ENCODE peak calls at places on chromosomes 11 and 22, in nine cellular contexts. One of them, this sample, is unnamed.
A peak's percentile ranks its signal among the peaks of the same experiment; 100 is the strongest.

GRCh38 chr11:75924966-75925784 is 110.2 kb downstream of the UVRAG start:
- DNase-seq in endothelial cell of umbilical vein: peak; percentile 64
- DNase-seq in tibial nerve: no peak
- DNase-seq in body of pancreas: no peak
- DNase-seq in transverse colon: no peak
- DNase-seq in H1: no peak
- DNase-seq in A549: no peak
- DNase-seq in suprapubic skin: no peak
- DNase-seq in IMR-90: no peak
- DNase-seq in this sample: no peak

GRCh38 chr11:134634897-134635831 is 223.1 kb upstream of the B3GAT1 start:
- DNase-seq in suprapubic skin: no peak
- DNase-seq in body of pancreas: no peak
- DNase-seq in IMR-90: no peak
- DNase-seq in tibial nerve: no peak
- DNase-seq in A549: no peak
- DNase-seq in transverse colon: no peak
- DNase-seq in endothelial cell of umbilical vein: no peak
- DNase-seq in H1: no peak
- DNase-seq in this sample: no peak

GRCh38 chr22:26650722-26651421 is 6.5 kb upstream of the MIAT start:
- DNase-seq in endothelial cell of umbilical vein: no peak
- DNase-seq in tibial nerve: no peak
- DNase-seq in transverse colon: no peak
- DNase-seq in body of pancreas: no peak
- DNase-seq in suprapubic skin: no peak
- DNase-seq in A549: no peak
- DNase-seq in IMR-90: no peak
- DNase-seq in H1: no peak
- DNase-seq in this sample: no peak

GRCh38 chr11:61814242-61814957 is 2.4 kb downstream of the FADS1 start:
- DNase-seq in endothelial cell of umbilical vein: no peak
- DNase-seq in transverse colon: peak; percentile 34
- DNase-seq in body of pancreas: peak; percentile 56
- DNase-seq in H1: no peak
- DNase-seq in A549: no peak
- DNase-seq in tibial nerve: peak; percentile 28
- DNase-seq in IMR-90: no peak
- DNase-seq in suprapubic skin: no peak
- DNase-seq in this sample: no peak

GRCh38 chr11:11397043-11397415 is 44.0 kb upstream of the CSNK2A3 start:
- DNase-seq in suprapubic skin: no peak
- DNase-seq in IMR-90: peak; percentile 16
- DNase-seq in A549: no peak
- DNase-seq in body of pancreas: no peak
- DNase-seq in endothelial cell of umbilical vein: no peak
- DNase-seq in H1: no peak
- DNase-seq in transverse colon: no peak
- DNase-seq in tibial nerve: no peak
- DNase-seq in this sample: no peak

GRCh38 chr22:19933328-19934241 is 8.0 kb upstream of the COMT start:
- DNase-seq in H1: no peak
- DNase-seq in A549: no peak
- DNase-seq in body of pancreas: no peak
- DNase-seq in tibial nerve: no peak
- DNase-seq in IMR-90: no peak
- DNase-seq in suprapubic skin: no peak
- DNase-seq in transverse colon: no peak
- DNase-seq in endothelial cell of umbilical vein: no peak
- DNase-seq in this sample: no peak

GRCh38 chr22:49712195-49712791 is 115.4 kb downstream of the BRD1 start:
- DNase-seq in endothelial cell of umbilical vein: no peak
- DNase-seq in tibial nerve: no peak
- DNase-seq in body of pancreas: no peak
- DNase-seq in suprapubic skin: no peak
- DNase-seq in transverse colon: no peak
- DNase-seq in A549: no peak
- DNase-seq in IMR-90: no peak
- DNase-seq in H1: no peak
- DNase-seq in this sample: no peak

GRCh38 chr11:44785856-44786606 is 59.3 kb downstream of the TSPAN18 start:
- DNase-seq in tibial nerve: no peak
- DNase-seq in A549: peak; percentile 43
- DNase-seq in body of pancreas: no peak
- DNase-seq in endothelial cell of umbilical vein: no peak
- DNase-seq in suprapubic skin: peak; percentile 41
- DNase-seq in IMR-90: no peak
- DNase-seq in transverse colon: no peak
- DNase-seq in H1: no peak
- DNase-seq in this sample: no peak

GRCh38 chr11:126104420-126104819 is 41.8 kb upstream of the CDON start:
- DNase-seq in suprapubic skin: no peak
- DNase-seq in H1: peak; percentile 43
- DNase-seq in transverse colon: no peak
- DNase-seq in endothelial cell of umbilical vein: no peak
- DNase-seq in A549: no peak
- DNase-seq in tibial nerve: no peak
- DNase-seq in IMR-90: no peak
- DNase-seq in body of pancreas: no peak
- DNase-seq in this sample: no peak

DNA sequence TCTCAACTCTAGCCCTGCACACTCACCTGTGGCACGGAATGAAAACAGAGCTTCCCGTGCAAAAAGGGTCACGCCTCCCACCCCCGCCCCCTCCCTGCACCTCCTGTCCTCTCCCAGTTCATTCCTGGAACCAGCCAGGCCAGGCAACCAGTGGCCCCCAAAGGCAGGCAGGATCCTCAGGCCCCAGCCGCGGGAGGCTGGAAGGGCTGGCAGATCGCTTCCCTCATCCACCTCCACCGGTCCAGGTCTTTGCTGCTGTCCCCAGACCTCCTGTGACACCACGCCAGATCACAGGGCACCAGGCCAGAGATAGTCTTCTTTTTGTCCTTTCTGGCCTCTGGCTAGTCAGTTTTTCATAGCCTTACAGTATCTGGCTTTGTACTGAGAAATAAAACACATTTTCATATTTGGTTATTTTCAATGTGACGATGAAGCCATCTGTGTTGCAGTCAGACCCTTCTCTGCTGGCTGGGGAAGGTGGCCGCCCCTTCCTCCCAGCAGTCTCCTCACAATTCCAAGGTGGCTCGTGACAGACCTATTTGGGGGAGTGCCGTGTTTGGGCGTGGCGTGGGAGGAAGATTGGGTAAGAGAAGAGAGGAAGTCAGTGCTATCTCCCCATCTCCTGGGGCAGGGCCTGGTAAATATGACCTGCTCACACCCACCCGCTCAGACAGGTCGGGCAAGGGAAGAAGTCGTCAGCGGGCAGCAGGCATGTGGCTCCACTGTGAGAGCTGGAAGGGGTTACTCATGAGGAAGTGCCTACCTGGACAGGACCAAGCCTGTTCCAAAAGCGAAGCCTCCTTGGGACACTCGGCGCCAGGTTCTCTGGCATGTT is 9.1 kb downstream of the SSH3 start:
- DNase-seq in endothelial cell of umbilical vein: no peak
- DNase-seq in tibial nerve: no peak
- DNase-seq in body of pancreas: peak; percentile 38
- DNase-seq in transverse colon: peak; percentile 85
- DNase-seq in suprapubic skin: peak; percentile 85
- DNase-seq in IMR-90: no peak
- DNase-seq in H1: no peak
- DNase-seq in A549: no peak
- DNase-seq in this sample: peak; percentile 95
- TF ChIP-seq POLR2A in endothelial cell of umbilical vein: no peak
- TF ChIP-seq POLR2A in tibial nerve: no peak
- TF ChIP-seq POLR2A in body of pancreas: no peak
- TF ChIP-seq POLR2A in transverse colon: peak; percentile 55
- TF ChIP-seq POLR2A in suprapubic skin: no peak
- TF ChIP-seq POLR2A in IMR-90: no peak
- TF ChIP-seq POLR2A in H1: no peak
- TF ChIP-seq POLR2A in A549: no peak
- TF ChIP-seq POLR2A in this sample: no peak

GRCh38 chr11:73397468-73398131 is 21.4 kb downstream of the RELT start:
- DNase-seq in A549: no peak
- DNase-seq in H1: no peak
- DNase-seq in transverse colon: no peak
- DNase-seq in suprapubic skin: no peak
- DNase-seq in IMR-90: no peak
- DNase-seq in body of pancreas: no peak
- DNase-seq in endothelial cell of umbilical vein: no peak
- DNase-seq in tibial nerve: no peak
- DNase-seq in this sample: no peak
- TF ChIP-seq POLR2A in A549: no peak
- TF ChIP-seq POLR2A in H1: no peak
- TF ChIP-seq POLR2A in transverse colon: no peak
- TF ChIP-seq POLR2A in suprapubic skin: no peak
- TF ChIP-seq POLR2A in IMR-90: no peak
- TF ChIP-seq POLR2A in body of pancreas: no peak
- TF ChIP-seq POLR2A in endothelial cell of umbilical vein: no peak
- TF ChIP-seq POLR2A in tibial nerve: no peak
- TF ChIP-seq POLR2A in this sample: no peak

GRCh38 chr11:68051191-68052136 is 12.6 kb downstream of the TCIRG1 start:
- DNase-seq in IMR-90: no peak
- DNase-seq in suprapubic skin: peak; percentile 58
- DNase-seq in transverse colon: no peak
- DNase-seq in endothelial cell of umbilical vein: no peak
- DNase-seq in tibial nerve: no peak
- DNase-seq in body of pancreas: no peak
- DNase-seq in H1: no peak
- DNase-seq in A549: peak; percentile 3
- DNase-seq in this sample: no peak

GRCh38 chr11:68052137-68052873 is 13.5 kb downstream of the TCIRG1 start:
- DNase-seq in H1: no peak
- DNase-seq in tibial nerve: no peak
- DNase-seq in transverse colon: no peak
- DNase-seq in body of pancreas: no peak
- DNase-seq in endothelial cell of umbilical vein: no peak
- DNase-seq in A549: no peak
- DNase-seq in IMR-90: no peak
- DNase-seq in suprapubic skin: no peak
- DNase-seq in this sample: no peak

GRCh38 chr11:68056317-68057285 is 17.8 kb downstream of the TCIRG1 start:
- DNase-seq in tibial nerve: no peak
- DNase-seq in transverse colon: no peak
- DNase-seq in A549: no peak
- DNase-seq in body of pancreas: no peak
- DNase-seq in H1: no peak
- DNase-seq in suprapubic skin: no peak
- DNase-seq in IMR-90: no peak
- DNase-seq in endothelial cell of umbilical vein: no peak
- DNase-seq in this sample: no peak

GRCh38 chr11:68053117-68053516 is 14.3 kb downstream of the TCIRG1 start:
- DNase-seq in IMR-90: no peak
- DNase-seq in A549: no peak
- DNase-seq in H1: no peak
- DNase-seq in suprapubic skin: peak; percentile 63
- DNase-seq in tibial nerve: no peak
- DNase-seq in endothelial cell of umbilical vein: no peak
- DNase-seq in transverse colon: no peak
- DNase-seq in body of pancreas: no peak
- DNase-seq in this sample: no peak

GRCh38 chr11:68053981-68054812 is 15.4 kb downstream of the TCIRG1 start:
- DNase-seq in A549: no peak
- DNase-seq in tibial nerve: no peak
- DNase-seq in IMR-90: no peak
- DNase-seq in suprapubic skin: no peak
- DNase-seq in H1: no peak
- DNase-seq in transverse colon: no peak
- DNase-seq in endothelial cell of umbilical vein: no peak
- DNase-seq in body of pancreas: no peak
- DNase-seq in this sample: no peak
- TF ChIP-seq POLR2A in A549: no peak
- TF ChIP-seq POLR2A in tibial nerve: no peak
- TF ChIP-seq POLR2A in IMR-90: no peak
- TF ChIP-seq POLR2A in suprapubic skin: no peak
- TF ChIP-seq POLR2A in H1: peak; percentile 61
- TF ChIP-seq POLR2A in transverse colon: no peak
- TF ChIP-seq POLR2A in endothelial cell of umbilical vein: no peak
- TF ChIP-seq POLR2A in body of pancreas: no peak
- TF ChIP-seq POLR2A in this sample: no peak

DNA sequence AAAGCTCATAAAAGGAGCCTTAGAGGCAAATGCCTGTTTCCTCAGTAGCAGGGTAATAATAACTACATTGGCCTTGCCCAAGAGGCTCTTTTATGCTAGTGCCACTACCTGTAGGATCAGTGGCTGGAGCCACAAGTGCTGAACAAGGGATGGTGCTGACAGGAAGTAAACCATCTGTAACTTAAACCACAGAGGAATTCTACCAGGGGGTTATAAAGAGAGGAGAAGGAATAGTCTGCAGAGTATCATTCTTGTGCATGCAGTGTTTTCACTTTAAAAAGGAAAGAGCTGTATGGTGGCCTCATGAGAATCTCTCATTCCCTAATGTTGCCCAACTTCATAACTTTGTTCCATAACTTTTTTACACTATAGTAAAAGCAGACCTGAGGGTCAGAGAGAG is 168.1 kb downstream of the DBX1 start:
- DNase-seq in suprapubic skin: no peak
- DNase-seq in IMR-90: no peak
- DNase-seq in transverse colon: no peak
- DNase-seq in endothelial cell of umbilical vein: no peak
- DNase-seq in body of pancreas: no peak
- DNase-seq in A549: no peak
- DNase-seq in H1: no peak
- DNase-seq in tibial nerve: no peak
- DNase-seq in this sample: no peak
- TF ChIP-seq POLR2A in suprapubic skin: no peak
- TF ChIP-seq POLR2A in IMR-90: no peak
- TF ChIP-seq POLR2A in transverse colon: no peak
- TF ChIP-seq POLR2A in endothelial cell of umbilical vein: no peak
- TF ChIP-seq POLR2A in body of pancreas: no peak
- TF ChIP-seq POLR2A in A549: no peak
- TF ChIP-seq POLR2A in H1: no peak
- TF ChIP-seq POLR2A in tibial nerve: no peak
- TF ChIP-seq POLR2A in this sample: no peak

DNA sequence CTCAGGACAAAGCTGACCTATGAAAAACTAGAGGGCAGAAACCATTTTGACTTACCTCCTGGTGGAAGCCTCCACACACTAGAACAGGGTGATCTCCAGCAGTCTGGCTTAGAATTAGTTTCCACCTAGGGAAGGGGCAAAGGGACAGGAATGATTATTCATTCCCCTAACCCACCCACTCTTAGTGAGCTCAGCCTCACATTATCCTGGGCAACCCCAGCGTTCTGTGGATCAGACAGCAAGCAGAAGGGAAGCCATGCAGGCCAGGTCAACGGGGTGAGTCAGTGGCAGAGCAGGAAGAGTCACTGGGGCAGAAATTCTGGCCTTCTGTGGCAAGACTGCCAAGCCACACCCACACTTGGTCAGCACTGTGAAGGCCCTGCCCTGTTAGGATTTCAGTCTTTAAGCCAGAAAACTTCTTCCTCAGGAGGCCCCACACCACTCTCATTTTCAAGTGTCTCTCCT is 10.5 kb downstream of the NUMA1 start:
- DNase-seq in A549: peak; percentile 59
- DNase-seq in tibial nerve: peak; percentile 79
- DNase-seq in body of pancreas: peak; percentile 91
- DNase-seq in suprapubic skin: peak; percentile 89
- DNase-seq in H1: no peak
- DNase-seq in endothelial cell of umbilical vein: peak; percentile 81
- DNase-seq in transverse colon: peak; percentile 83
- DNase-seq in IMR-90: peak; percentile 84
- DNase-seq in this sample: peak; percentile 92
- TF ChIP-seq POLR2A in A549: peak; percentile 28
- TF ChIP-seq POLR2A in tibial nerve: peak; percentile 11
- TF ChIP-seq POLR2A in body of pancreas: no peak
- TF ChIP-seq POLR2A in suprapubic skin: no peak
- TF ChIP-seq POLR2A in H1: no peak
- TF ChIP-seq POLR2A in endothelial cell of umbilical vein: peak; percentile 64
- TF ChIP-seq POLR2A in transverse colon: no peak
- TF ChIP-seq POLR2A in IMR-90: no peak
- TF ChIP-seq POLR2A in this sample: no peak